ENCODE peak calls at places on chromosomes 3 and 15, in seven cellular contexts. One of them, this sample, is unnamed.

GRCh38 chr15:70892002-70892911 is at the start of the genes LRRC49 and THAP10:
- DNase-seq in right lobe of liver: peak; percentile 84
- DNase-seq in fibroblast of mammary gland: peak; percentile 98
- DNase-seq in cardiac fibroblast: peak; percentile 98
- DNase-seq in epithelial cell of esophagus: peak; percentile 92
- DNase-seq in spleen: peak; percentile 81
- DNase-seq in CD4-positive, alpha-beta memory T cell: peak; percentile 40
- DNase-seq in this sample: peak; percentile 89

GRCh38 chr15:67914537-67915373 is 74.9 kb upstream of the RNU6-1 start:
- DNase-seq in right lobe of liver: peak; percentile 20
- DNase-seq in cardiac fibroblast: no peak
- DNase-seq in spleen: no peak
- DNase-seq in fibroblast of mammary gland: no peak
- DNase-seq in epithelial cell of esophagus: no peak
- DNase-seq in CD4-positive, alpha-beta memory T cell: no peak
- DNase-seq in this sample: peak; percentile 73

GRCh38 chr3:144622845-144623244 is 651.2 kb downstream of the DIPK2A start:
- DNase-seq in fibroblast of mammary gland: no peak
- DNase-seq in cardiac fibroblast: no peak
- DNase-seq in CD4-positive, alpha-beta memory T cell: no peak
- DNase-seq in epithelial cell of esophagus: no peak
- DNase-seq in right lobe of liver: no peak
- DNase-seq in spleen: no peak
- DNase-seq in this sample: no peak

GRCh38 chr3:45097296-45097883 is 48.8 kb downstream of the CDCP1 start:
- DNase-seq in CD4-positive, alpha-beta memory T cell: no peak
- DNase-seq in fibroblast of mammary gland: no peak
- DNase-seq in right lobe of liver: no peak
- DNase-seq in epithelial cell of esophagus: no peak
- DNase-seq in cardiac fibroblast: no peak
- DNase-seq in spleen: no peak
- DNase-seq in this sample: no peak

GRCh38 chr3:119497824-119498187 is 541 bp upstream of the TIMMDC1 start:
- DNase-seq in right lobe of liver: peak; percentile 19
- DNase-seq in epithelial cell of esophagus: peak; percentile 67
- DNase-seq in fibroblast of mammary gland: peak; percentile 30
- DNase-seq in cardiac fibroblast: peak; percentile 41
- DNase-seq in CD4-positive, alpha-beta memory T cell: no peak
- DNase-seq in spleen: no peak
- DNase-seq in this sample: peak; percentile 60

GRCh38 chr3:53044371-53045106 is 1.3 kb downstream of the SFMBT1 start:
- DNase-seq in CD4-positive, alpha-beta memory T cell: peak; percentile 67
- DNase-seq in fibroblast of mammary gland: peak; percentile 45
- DNase-seq in spleen: no peak
- DNase-seq in cardiac fibroblast: peak; percentile 39
- DNase-seq in right lobe of liver: peak; percentile 39
- DNase-seq in epithelial cell of esophagus: peak; percentile 27
- DNase-seq in this sample: peak; percentile 51

GRCh38 chr3:188531210-188531609 is 377.3 kb downstream of the LPP start:
- DNase-seq in right lobe of liver: no peak
- DNase-seq in CD4-positive, alpha-beta memory T cell: no peak
- DNase-seq in cardiac fibroblast: peak; percentile 94
- DNase-seq in epithelial cell of esophagus: peak; percentile 69
- DNase-seq in spleen: no peak
- DNase-seq in fibroblast of mammary gland: peak; percentile 71
- DNase-seq in this sample: no peak

GRCh38 chr3:188528390-188528789 is 374.4 kb downstream of the LPP start:
- DNase-seq in fibroblast of mammary gland: peak; percentile 22
- DNase-seq in cardiac fibroblast: no peak
- DNase-seq in epithelial cell of esophagus: peak; percentile 24
- DNase-seq in CD4-positive, alpha-beta memory T cell: no peak
- DNase-seq in spleen: no peak
- DNase-seq in right lobe of liver: no peak
- DNase-seq in this sample: no peak

GRCh38 chr3:100556656-100557310 is 52.6 kb upstream of the ADGRG7 start:
- DNase-seq in spleen: no peak
- DNase-seq in cardiac fibroblast: peak; percentile 95
- DNase-seq in fibroblast of mammary gland: peak; percentile 97
- DNase-seq in epithelial cell of esophagus: peak; percentile 80
- DNase-seq in CD4-positive, alpha-beta memory T cell: no peak
- DNase-seq in right lobe of liver: no peak
- DNase-seq in this sample: no peak

GRCh38 chr3:57048052-57048671 is 12.3 kb upstream of the SPATA12 start:
- DNase-seq in cardiac fibroblast: peak; percentile 10
- DNase-seq in right lobe of liver: no peak
- DNase-seq in spleen: peak; percentile 44
- DNase-seq in epithelial cell of esophagus: no peak
- DNase-seq in fibroblast of mammary gland: peak; percentile 89
- DNase-seq in CD4-positive, alpha-beta memory T cell: no peak
- DNase-seq in this sample: peak; percentile 28

GRCh38 chr3:27628029-27628750 is 93.9 kb downstream of the EOMES start:
- DNase-seq in epithelial cell of esophagus: no peak
- DNase-seq in cardiac fibroblast: peak; percentile 30
- DNase-seq in fibroblast of mammary gland: no peak
- DNase-seq in right lobe of liver: no peak
- DNase-seq in CD4-positive, alpha-beta memory T cell: no peak
- DNase-seq in spleen: no peak
- DNase-seq in this sample: no peak

GRCh38 chr3:115478359-115478758 is 145.0 kb upstream of the GAP43 start:
- DNase-seq in epithelial cell of esophagus: no peak
- DNase-seq in fibroblast of mammary gland: no peak
- DNase-seq in cardiac fibroblast: no peak
- DNase-seq in spleen: no peak
- DNase-seq in right lobe of liver: no peak
- DNase-seq in CD4-positive, alpha-beta memory T cell: no peak
- DNase-seq in this sample: no peak

GRCh38 chr3:127287840-127288239 is at the start of gene PRR20G:
- DNase-seq in spleen: no peak
- DNase-seq in right lobe of liver: no peak
- DNase-seq in cardiac fibroblast: no peak
- DNase-seq in fibroblast of mammary gland: no peak
- DNase-seq in CD4-positive, alpha-beta memory T cell: no peak
- DNase-seq in epithelial cell of esophagus: no peak
- DNase-seq in this sample: no peak

GRCh38 chr15:36860792-36861191 is 239.6 kb downstream of the MEIS2 start:
- DNase-seq in spleen: no peak
- DNase-seq in epithelial cell of esophagus: no peak
- DNase-seq in CD4-positive, alpha-beta memory T cell: no peak
- DNase-seq in right lobe of liver: no peak
- DNase-seq in fibroblast of mammary gland: no peak
- DNase-seq in cardiac fibroblast: no peak
- DNase-seq in this sample: no peak

GRCh38 chr15:36965561-36966342 is 134.6 kb downstream of the MEIS2 start:
- DNase-seq in cardiac fibroblast: no peak
- DNase-seq in epithelial cell of esophagus: no peak
- DNase-seq in CD4-positive, alpha-beta memory T cell: no peak
- DNase-seq in right lobe of liver: no peak
- DNase-seq in spleen: no peak
- DNase-seq in fibroblast of mammary gland: peak; percentile 32
- DNase-seq in this sample: no peak

GRCh38 chr3:4568831-4569230 is 75.7 kb downstream of the ITPR1 start:
- DNase-seq in epithelial cell of esophagus: no peak
- DNase-seq in CD4-positive, alpha-beta memory T cell: no peak
- DNase-seq in right lobe of liver: no peak
- DNase-seq in spleen: no peak
- DNase-seq in cardiac fibroblast: no peak
- DNase-seq in fibroblast of mammary gland: no peak
- DNase-seq in this sample: no peak

GRCh38 chr3:134796313-134797079 is 1.4 kb downstream of the EPHB1 start:
- DNase-seq in cardiac fibroblast: peak; percentile 14
- DNase-seq in right lobe of liver: no peak
- DNase-seq in CD4-positive, alpha-beta memory T cell: no peak
- DNase-seq in epithelial cell of esophagus: peak; percentile 9
- DNase-seq in fibroblast of mammary gland: peak; percentile 15
- DNase-seq in spleen: no peak
- DNase-seq in this sample: no peak

GRCh38 chr3:24506966-24507775 is 12.5 kb upstream of the THRB start:
- DNase-seq in epithelial cell of esophagus: no peak
- DNase-seq in CD4-positive, alpha-beta memory T cell: no peak
- DNase-seq in fibroblast of mammary gland: peak; percentile 81
- DNase-seq in right lobe of liver: no peak
- DNase-seq in cardiac fibroblast: peak; percentile 61
- DNase-seq in spleen: no peak
- DNase-seq in this sample: no peak

GRCh38 chr15:69311319-69311721 is 12.6 kb downstream of the PAQR5 start:
- DNase-seq in fibroblast of mammary gland: peak; percentile 54
- DNase-seq in right lobe of liver: no peak
- DNase-seq in spleen: no peak
- DNase-seq in epithelial cell of esophagus: no peak
- DNase-seq in CD4-positive, alpha-beta memory T cell: no peak
- DNase-seq in cardiac fibroblast: peak; percentile 40
- DNase-seq in this sample: no peak

GRCh38 chr3:38139652-38140051 is 1.2 kb downstream of the MYD88 start:
- DNase-seq in right lobe of liver: peak; percentile 15
- DNase-seq in epithelial cell of esophagus: no peak
- DNase-seq in CD4-positive, alpha-beta memory T cell: no peak
- DNase-seq in spleen: no peak
- DNase-seq in cardiac fibroblast: no peak
- DNase-seq in fibroblast of mammary gland: no peak
- DNase-seq in this sample: no peak

GRCh38 chr3:130515755-130516154 is 1.2 kb upstream of the COL6A6 start:
- DNase-seq in cardiac fibroblast: no peak
- DNase-seq in right lobe of liver: no peak
- DNase-seq in epithelial cell of esophagus: no peak
- DNase-seq in fibroblast of mammary gland: peak; percentile 65
- DNase-seq in CD4-positive, alpha-beta memory T cell: no peak
- DNase-seq in spleen: no peak
- DNase-seq in this sample: no peak

GRCh38 chr3:130522399-130522798 is 5.4 kb downstream of the COL6A6 start:
- DNase-seq in cardiac fibroblast: no peak
- DNase-seq in right lobe of liver: no peak
- DNase-seq in CD4-positive, alpha-beta memory T cell: no peak
- DNase-seq in epithelial cell of esophagus: no peak
- DNase-seq in fibroblast of mammary gland: no peak
- DNase-seq in spleen: no peak
- DNase-seq in this sample: no peak

GRCh38 chr3:130514671-130515070 is 2.3 kb upstream of the COL6A6 start:
- DNase-seq in fibroblast of mammary gland: peak; percentile 43
- DNase-seq in spleen: no peak
- DNase-seq in cardiac fibroblast: no peak
- DNase-seq in epithelial cell of esophagus: no peak
- DNase-seq in CD4-positive, alpha-beta memory T cell: no peak
- DNase-seq in right lobe of liver: no peak
- DNase-seq in this sample: no peak

GRCh38 chr3:130516645-130517512 is at the start of gene COL6A6:
- DNase-seq in fibroblast of mammary gland: peak; percentile 4
- DNase-seq in cardiac fibroblast: no peak
- DNase-seq in right lobe of liver: no peak
- DNase-seq in CD4-positive, alpha-beta memory T cell: no peak
- DNase-seq in spleen: no peak
- DNase-seq in epithelial cell of esophagus: no peak
- DNase-seq in this sample: no peak

DNA sequence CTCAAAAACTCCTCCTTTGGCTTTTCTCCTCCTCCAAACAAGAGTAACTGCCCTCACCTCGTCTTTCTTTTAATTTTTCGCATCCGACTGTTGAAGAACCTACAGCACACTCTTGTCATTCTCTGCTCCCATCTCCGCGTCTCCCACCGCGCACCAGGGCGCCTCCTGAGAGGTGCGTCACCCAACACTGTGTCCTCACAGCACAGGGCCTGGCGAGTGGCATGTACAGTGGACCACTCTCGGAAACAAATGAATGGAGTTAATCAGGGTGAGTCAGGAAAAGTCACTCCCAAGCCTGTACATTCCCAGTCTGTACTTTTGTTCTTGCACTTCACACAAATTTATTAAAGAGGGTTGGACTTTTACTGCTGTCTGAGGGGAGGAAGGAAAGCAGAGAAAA is 564 bp downstream of the COL6A6 start:
- DNase-seq in spleen: no peak
- DNase-seq in CD4-positive, alpha-beta memory T cell: no peak
- DNase-seq in fibroblast of mammary gland: peak; percentile 33
- DNase-seq in epithelial cell of esophagus: peak; percentile 24
- DNase-seq in right lobe of liver: no peak
- DNase-seq in cardiac fibroblast: peak; percentile 4
- DNase-seq in this sample: no peak
- H3K4me3 ChIP-seq in spleen: no peak overlapping the region
- H3K4me3 ChIP-seq in CD4-positive, alpha-beta memory T cell: no peak overlapping the region
- H3K4me3 ChIP-seq in fibroblast of mammary gland: no peak overlapping the region
- H3K4me3 ChIP-seq in epithelial cell of esophagus: no peak overlapping the region
- H3K4me3 ChIP-seq in right lobe of liver: no peak overlapping the region
- H3K4me3 ChIP-seq in cardiac fibroblast: no peak overlapping the region
- H3K4me3 ChIP-seq in this sample: no peak overlapping the region

GRCh38 chr15:93861413-93861812 is 369.9 kb upstream of the MCTP2 start:
- DNase-seq in right lobe of liver: no peak
- DNase-seq in epithelial cell of esophagus: no peak
- DNase-seq in cardiac fibroblast: no peak
- DNase-seq in spleen: no peak
- DNase-seq in CD4-positive, alpha-beta memory T cell: no peak
- DNase-seq in fibroblast of mammary gland: peak; percentile 55
- DNase-seq in this sample: no peak
- H3K4me3 ChIP-seq in right lobe of liver: no peak overlapping the region
- H3K4me3 ChIP-seq in epithelial cell of esophagus: no peak overlapping the region
- H3K4me3 ChIP-seq in cardiac fibroblast: no peak overlapping the region
- H3K4me3 ChIP-seq in spleen: no peak overlapping the region
- H3K4me3 ChIP-seq in CD4-positive, alpha-beta memory T cell: no peak overlapping the region
- H3K4me3 ChIP-seq in fibroblast of mammary gland: no peak overlapping the region
- H3K4me3 ChIP-seq in this sample: no peak overlapping the region

DNA sequence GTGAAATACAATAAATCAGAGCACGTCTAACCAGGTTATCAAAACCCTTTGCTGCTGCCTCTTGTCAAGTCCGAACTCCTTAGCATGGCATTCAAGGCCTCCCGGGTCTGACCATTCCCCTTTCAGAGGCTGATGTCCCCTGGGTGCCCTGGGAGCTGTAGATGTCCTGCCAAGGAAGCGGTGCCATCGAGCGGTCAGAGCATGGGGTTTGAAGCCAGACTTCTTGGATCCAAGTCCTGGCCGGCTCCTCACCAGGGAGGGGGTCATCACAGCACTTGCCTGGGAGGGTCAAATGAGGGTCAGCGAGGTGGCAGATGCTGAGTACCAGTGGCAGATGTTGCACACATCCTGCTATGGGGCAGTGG is 511 bp downstream of the TF start:
- DNase-seq in fibroblast of mammary gland: no peak
- DNase-seq in cardiac fibroblast: no peak
- DNase-seq in right lobe of liver: no peak
- DNase-seq in epithelial cell of esophagus: no peak
- DNase-seq in CD4-positive, alpha-beta memory T cell: no peak
- DNase-seq in spleen: no peak
- DNase-seq in this sample: no peak
- H3K4me3 ChIP-seq in fibroblast of mammary gland: no peak overlapping the region
- H3K4me3 ChIP-seq in cardiac fibroblast: no peak overlapping the region
- H3K4me3 ChIP-seq in right lobe of liver: peak overlapping the region; percentile 87
- H3K4me3 ChIP-seq in epithelial cell of esophagus: no peak overlapping the region
- H3K4me3 ChIP-seq in CD4-positive, alpha-beta memory T cell: no peak overlapping the region
- H3K4me3 ChIP-seq in spleen: no peak overlapping the region
- H3K4me3 ChIP-seq in this sample: no peak overlapping the region

GRCh38 chr3:9322780-9323179 is 40.1 kb upstream of the THUMPD3 start:
- DNase-seq in CD4-positive, alpha-beta memory T cell: no peak
- DNase-seq in right lobe of liver: no peak
- DNase-seq in fibroblast of mammary gland: no peak
- DNase-seq in cardiac fibroblast: no peak
- DNase-seq in epithelial cell of esophagus: no peak
- DNase-seq in spleen: no peak
- DNase-seq in this sample: no peak

GRCh38 chr3:9314796-9315195 is 48.1 kb upstream of the THUMPD3 start:
- DNase-seq in cardiac fibroblast: no peak
- DNase-seq in spleen: no peak
- DNase-seq in epithelial cell of esophagus: peak; percentile 11
- DNase-seq in CD4-positive, alpha-beta memory T cell: no peak
- DNase-seq in right lobe of liver: no peak
- DNase-seq in fibroblast of mammary gland: no peak
- DNase-seq in this sample: no peak

GRCh38 chr3:9311265-9311664 is 51.6 kb upstream of the THUMPD3 start:
- DNase-seq in cardiac fibroblast: no peak
- DNase-seq in fibroblast of mammary gland: no peak
- DNase-seq in right lobe of liver: no peak
- DNase-seq in spleen: no peak
- DNase-seq in CD4-positive, alpha-beta memory T cell: no peak
- DNase-seq in epithelial cell of esophagus: no peak
- DNase-seq in this sample: no peak

GRCh38 chr3:9316881-9317341 is 45.9 kb upstream of the THUMPD3 start:
- DNase-seq in cardiac fibroblast: peak; percentile 70
- DNase-seq in fibroblast of mammary gland: peak; percentile 35
- DNase-seq in spleen: no peak
- DNase-seq in CD4-positive, alpha-beta memory T cell: no peak
- DNase-seq in right lobe of liver: no peak
- DNase-seq in epithelial cell of esophagus: peak; percentile 38
- DNase-seq in this sample: peak; percentile 24
- H3K4me3 ChIP-seq in cardiac fibroblast: peak overlapping the region; percentile 15
- H3K4me3 ChIP-seq in fibroblast of mammary gland: peak overlapping the region; percentile 23
- H3K4me3 ChIP-seq in spleen: no peak overlapping the region
- H3K4me3 ChIP-seq in CD4-positive, alpha-beta memory T cell: no peak overlapping the region
- H3K4me3 ChIP-seq in right lobe of liver: no peak overlapping the region
- H3K4me3 ChIP-seq in epithelial cell of esophagus: peak overlapping the region; percentile 4
- H3K4me3 ChIP-seq in this sample: peak overlapping the region; percentile 23

This sample was measured in colonic mucosa.